ENCODE peak calls at places on chromosome 7, in ten cellular contexts. V, E, L, O, N, S, U, J, D and R are unnamed samples.

GRCh38 chr7:112495156-112495788 is 14.5 kb downstream of the LSMEM1 start:
- DNase-seq in L (no peak), V (no peak), D (no peak), O (no peak), E (no peak), J (no peak), U (no peak), S (no peak), N (no peak), R (no peak)

GRCh38 chr7:140489021-140489349 is 9.7 kb upstream of the MKRN1 start:
- DNase-seq in O (no peak), S (no peak), J (no peak), D (no peak), U (no peak), E (no peak), L (no peak), V (no peak), N (no peak), R (no peak)

GRCh38 chr7:143205560-143206293 is 16.1 kb upstream of the TAS2R40 start:
- DNase-seq in J (no peak), N (peak; percentile 69), V (no peak), U (no peak), O (no peak), S (peak; percentile 24), L (no peak), E (no peak), D (no peak), R (no peak)

GRCh38 chr7:63925626-63926460 is 72.8 kb upstream of the ZNF722 start:
- DNase-seq in N (peak; percentile 93), V (peak; percentile 94), O (no peak), J (peak; percentile 70), L (peak; percentile 12), E (no peak), U (no peak), D (peak; percentile 66), S (no peak), R (peak; percentile 94)

GRCh38 chr7:137564677-137565076 is 221.1 kb upstream of the PTN start:
- DNase-seq in N (no peak), L (no peak), J (no peak), V (no peak), D (no peak), S (no peak), O (no peak), E (peak; percentile 73), U (no peak), R (no peak)

GRCh38 chr7:157122800-157123495 is 15.8 kb upstream of the UBE3C start:
- DNase-seq in D (no peak), L (no peak), J (no peak), V (no peak), E (no peak), S (no peak), N (no peak), O (no peak), U (no peak), R (no peak)

GRCh38 chr7:15558747-15559146 is 3.1 kb downstream of the AGMO start:
- DNase-seq in L (no peak), N (peak; percentile 3), J (no peak), U (no peak), E (no peak), D (no peak), V (no peak), O (no peak), S (no peak), R (peak; percentile 45)

GRCh38 chr7:45219130-45219529 is 61.5 kb downstream of the RAMP3 start:
- DNase-seq in E (no peak), N (no peak), U (no peak), D (no peak), O (no peak), J (no peak), S (no peak), V (no peak), L (no peak), R (no peak)

GRCh38 chr7:106070567-106071254 is 41.4 kb downstream of the SYPL1 start:
- DNase-seq in N (no peak), S (no peak), J (no peak), E (no peak), O (peak; percentile 15), U (no peak), V (no peak), L (no peak), D (no peak), R (no peak)

GRCh38 chr7:2220506-2220905 is 12.2 kb downstream of the MAD1L1 start:
- DNase-seq in S (no peak), J (no peak), V (no peak), O (no peak), N (no peak), E (no peak), U (no peak), L (no peak), D (no peak), R (no peak)

GRCh38 chr7:156169474-156170370 is 357.5 kb upstream of the SHH start:
- DNase-seq in L (no peak), U (no peak), E (no peak), J (no peak), S (no peak), D (no peak), O (no peak), V (no peak), N (no peak), R (no peak)

GRCh38 chr7:17988136-17988535 is 39.5 kb downstream of the PRPS1L1 start:
- DNase-seq in D (no peak), J (no peak), U (no peak), V (no peak), E (no peak), L (no peak), O (no peak), N (no peak), S (no peak), R (no peak)

GRCh38 chr7:45969940-45970339 is 48.9 kb upstream of the IGFBP3 start:
- DNase-seq in J (no peak), N (no peak), L (no peak), O (no peak), D (no peak), V (no peak), S (no peak), E (no peak), U (no peak), R (no peak)

GRCh38 chr7:115085421-115085820 is 163.5 kb downstream of the MDFIC start:
- DNase-seq in J (no peak), U (no peak), D (no peak), V (no peak), E (no peak), N (no peak), L (no peak), S (no peak), O (no peak), R (no peak)

GRCh38 chr7:158273138-158273651 is 314.4 kb downstream of the PTPRN2 start:
- DNase-seq in J (no peak), V (no peak), O (no peak), U (no peak), N (no peak), D (no peak), S (no peak), L (no peak), E (no peak), R (no peak)

GRCh38 chr7:72751978-72752377 is 76.0 kb downstream of the TYW1B start:
- DNase-seq in U (no peak), V (no peak), J (no peak), E (peak; percentile 70), N (no peak), O (no peak), L (no peak), S (no peak), D (no peak), R (no peak)

GRCh38 chr7:3168370-3168769 is 124.7 kb upstream of the CARD11 start:
- DNase-seq in E (no peak), O (no peak), D (no peak), N (no peak), V (no peak), U (no peak), L (no peak), J (no peak), S (no peak), R (no peak)

GRCh38 chr7:157540020-157540419 is 203.2 kb downstream of the DNAJB6 start:
- DNase-seq in D (no peak), V (no peak), U (no peak), J (no peak), O (no peak), S (no peak), E (no peak), N (no peak), L (no peak), R (no peak)